ENCODE peak calls at places on chromosomes 1 and 21, in four cellular contexts. A is stimulated activated CD8-positive, alpha-beta memory T cell treated with anti-CD3 and anti-CD28 coated beads, Interleukin-7, amount 100 ng/mL, for 4 hours; X is NCI-H1417 treated with DMSO at 0.1 percent for 48 hours; V is dermis microvascular lymphatic vessel endothelial cell. B is an unnamed sample.

GRCh38 chr1:232223309-232223708 is 406.6 kb downstream of the SIPA1L2 start:
- DNase-seq in A (no peak), X (no peak), V (no peak), B (no peak)

GRCh38 chr1:26747048-26747447 is 40.7 kb upstream of the PIGV start:
- DNase-seq in A (no peak), X (no peak), V (no peak), B (no peak)

GRCh38 chr21:43733060-43733459 is 14.1 kb downstream of the PDXK start:
- DNase-seq in A (no peak), X (no peak), V (no peak), B (no peak)

GRCh38 chr1:18466676-18467075 is 14.1 kb upstream of the KLHDC7A start:
- DNase-seq in A (no peak), X (no peak), V (no peak), B (no peak)

GRCh38 chr1:112689196-112689841 is 14.9 kb downstream of the MOV10 start:
- DNase-seq in A (no peak), X (no peak), V (no peak), B (no peak)

GRCh38 chr1:221794079-221794670 is 52.3 kb upstream of the DUSP10 start:
- DNase-seq in A (no peak), X (no peak), V (peak), B (no peak)

GRCh38 chr1:96478228-96478627 is 243.4 kb upstream of the PTBP2 start:
- DNase-seq in A (no peak), X (peak), V (no peak), B (no peak)

GRCh38 chr1:85933901-85934300 is 222.7 kb downstream of the COL24A1 start:
- DNase-seq in A (no peak), X (no peak), V (no peak), B (no peak)

GRCh38 chr1:210332719-210333398 is 4.2 kb downstream of the HHAT start:
- DNase-seq in A (peak), X (no peak), V (no peak), B (no peak)

GRCh38 chr1:228938248-228938891 is 203.1 kb downstream of the RHOU start:
- DNase-seq in A (no peak), X (no peak), V (peak), B (no peak)

GRCh38 chr1:56439610-56440264 is 139.6 kb downstream of the PLPP3 start:
- DNase-seq in A (no peak), X (no peak), V (peak), B (no peak)

GRCh38 chr1:209319057-209319432 is 264.5 kb upstream of the CAMK1G start:
- DNase-seq in A (no peak), X (no peak), V (no peak), B (no peak)

GRCh38 chr1:66542314-66542713 is 8.4 kb downstream of the SGIP1 start:
- DNase-seq in A (no peak), X (no peak), V (peak), B (no peak)

GRCh38 chr1:169694304-169694703 is 17.1 kb downstream of the SELL start:
- DNase-seq in A (no peak), X (no peak), V (no peak), B (no peak)

GRCh38 chr1:214967865-214968575 is 114.5 kb upstream of the KCNK2 start:
- DNase-seq in A (no peak), X (no peak), V (no peak), B (no peak)

GRCh38 chr1:35888255-35888654 is 5.2 kb downstream of the AGO1 start:
- DNase-seq in A (no peak), X (no peak), V (no peak), B (no peak)

GRCh38 chr1:17691147-17691634 is 63.9 kb upstream of the ACTL8 start:
- DNase-seq in A (no peak), X (no peak), V (no peak), B (no peak)

GRCh38 chr1:68149907-68150306 is 82.4 kb downstream of the WLS start:
- DNase-seq in A (no peak), X (no peak), V (no peak), B (no peak)

GRCh38 chr1:198529414-198529813 is 11.1 kb downstream of the ATP6V1G3 start:
- DNase-seq in A (no peak), X (no peak), V (peak), B (no peak)

GRCh38 chr1:25182629-25183028 is 49.7 kb downstream of the SYF2 start:
- DNase-seq in A (no peak), X (no peak), V (no peak), B (no peak)

GRCh38 chr1:163174524-163175437 is 27.9 kb downstream of the RGS5 start:
- DNase-seq in A (no peak), X (no peak), V (peak), B (no peak)

GRCh38 chr1:228415853-228416216 is 826 bp downstream of the TRIM17 start:
- DNase-seq in A (no peak), X (no peak), V (no peak), B (no peak)